ENCODE peak calls at places on chromosomes 11 and 22, in four cellular contexts. K is IMR-90; J is GM19239; Q is CD4-positive, alpha-beta T cell. U is an unnamed sample.

GRCh38 chr11:20049231-20049630 is 111.0 kb downstream of the DBX1 start:
- DNase-seq in K (no peak), J (no peak), Q (no peak), U (no peak)

GRCh38 chr22:27247691-27248434 is 553.7 kb downstream of the MN1 start:
- DNase-seq in K (no peak), J (no peak), Q (no peak), U (no peak)

GRCh38 chr11:124801014-124801413 is 808 bp upstream of the MSANTD2 start:
- DNase-seq in K (peak; percentile 39), J (no peak), Q (no peak), U (peak; percentile 15)

GRCh38 chr11:2797741-2798361 is 87.7 kb downstream of the CDKN1C start:
- DNase-seq in K (no peak), J (no peak), Q (no peak), U (no peak)

GRCh38 chr22:19597399-19597735 is 73.2 kb upstream of the CLDN5 start:
- DNase-seq in K (no peak), J (no peak), Q (peak; percentile 50), U (peak; percentile 13)

GRCh38 chr11:72239296-72239848 is 4.6 kb downstream of the PHOX2A start:
- DNase-seq in K (peak; percentile 38), J (no peak), Q (no peak), U (peak; percentile 86)

GRCh38 chr11:2791521-2792375 is 92.0 kb upstream of the KCNQ1OT1 start:
- DNase-seq in K (no peak), J (no peak), Q (peak; percentile 38), U (no peak)

GRCh38 chr22:48301908-48302307 is 1525.8 kb downstream of the BRD1 start:
- DNase-seq in K (no peak), J (no peak), Q (no peak), U (no peak)

GRCh38 chr11:17405232-17406005 is 17.0 kb upstream of the KCNJ11 start:
- DNase-seq in K (peak; percentile 7), J (no peak), Q (no peak), U (no peak)

GRCh38 chr11:81700061-81700460 is 1033.6 kb downstream of the FAM181B start:
- DNase-seq in K (no peak), J (no peak), Q (no peak), U (no peak)

GRCh38 chr11:13054278-13054677 is 45.2 kb downstream of the RASSF10 start:
- DNase-seq in K (no peak), J (no peak), Q (no peak), U (no peak)

GRCh38 chr11:6812391-6813005 is 13.0 kb upstream of the OR6A2 start:
- DNase-seq in K (peak; percentile 34), J (peak; percentile 38), Q (no peak), U (peak; percentile 64)

GRCh38 chr11:134658481-134659080 is 246.5 kb upstream of the B3GAT1 start:
- DNase-seq in K (no peak), J (no peak), Q (no peak), U (no peak)

GRCh38 chr22:44403166-44403565 is 90.4 kb upstream of the SHISAL1 start:
- DNase-seq in K (no peak), J (no peak), Q (no peak), U (no peak)

GRCh38 chr11:61682093-61682732 is 2.0 kb downstream of the DAGLA start:
- DNase-seq in K (no peak), J (no peak), Q (no peak), U (no peak)

GRCh38 chr11:63951779-63952536 is 13.2 kb downstream of the NAA40 start:
- DNase-seq in K (no peak), J (peak; percentile 51), Q (no peak), U (peak; percentile 57)

GRCh38 chr11:132463941-132464340 is 1068.4 kb downstream of the OPCML start:
- DNase-seq in K (no peak), J (no peak), Q (no peak), U (no peak)

GRCh38 chr11:101126551-101127347 is 2.9 kb downstream of the PGR start:
- DNase-seq in K (no peak), J (no peak), Q (no peak), U (peak; percentile 19)

GRCh38 chr11:117823294-117823940 is 1.1 kb downstream of the FXYD2 start:
- DNase-seq in K (no peak), J (no peak), Q (no peak), U (no peak)

GRCh38 chr11:6606471-6607189 is 3.1 kb downstream of the ILK start:
- DNase-seq in K (peak; percentile 95), J (peak; percentile 63), Q (peak; percentile 37), U (peak; percentile 88)

GRCh38 chr11:27710536-27710935 is 10.3 kb upstream of the BDNF start:
- DNase-seq in K (peak; percentile 85), J (no peak), Q (no peak), U (no peak)

GRCh38 chr22:49788492-49788891 is 39.2 kb downstream of the BRD1 start:
- DNase-seq in K (no peak), J (no peak), Q (no peak), U (no peak)

GRCh38 chr11:73907191-73907590 is 30.4 kb downstream of the PAAF1 start:
- DNase-seq in K (peak; percentile 55), J (no peak), Q (no peak), U (no peak)

GRCh38 chr22:43066844-43067385 is 22.3 kb downstream of the TTLL1 start:
- DNase-seq in K (peak; percentile 58), J (no peak), Q (no peak), U (no peak)

GRCh38 chr11:111417766-111418435 is 38.8 kb upstream of the POU2AF1 start:
- DNase-seq in K (peak; percentile 99), J (no peak), Q (no peak), U (peak; percentile 55)

GRCh38 chr22:28442951-28443876 is 236.4 kb downstream of the TTC28 start:
- DNase-seq in K (peak; percentile 76), J (no peak), Q (no peak), U (peak; percentile 25)

GRCh38 chr11:134120143-134120850 is 51.4 kb downstream of the JAM3 start:
- DNase-seq in K (peak; percentile 97), J (no peak), Q (no peak), U (no peak)

GRCh38 chr11:66607126-66607834 is 9.2 kb upstream of the RBM14 start:
- DNase-seq in K (peak; percentile 48), J (no peak), Q (no peak), U (no peak)

GRCh38 chr11:48014917-48015316 is 34.6 kb downstream of the PTPRJ start:
- DNase-seq in K (no peak), J (no peak), Q (no peak), U (no peak)

U was measured in GM20000.